ENCODE peak calls at places on chromosomes 6 and 20, in five cellular contexts. Z, J, M, T and X are unnamed samples.

GRCh38 chr6:85385636-85386315 is 64.1 kb upstream of the NT5E start:
- DNase-seq in M (no peak), T (no peak), Z (no peak), J (no peak), X (no peak)

GRCh38 chr6:46186583-46186982 is 15.8 kb upstream of the ENPP5 start:
- DNase-seq in J (no peak), T (no peak), Z (no peak), M (no peak), X (no peak)

GRCh38 chr6:141451176-141451507 is 681.6 kb upstream of the GJE1 start:
- DNase-seq in Z (no peak), T (no peak), M (no peak), J (no peak), X (no peak)

GRCh38 chr6:85126448-85127178 is 323.3 kb upstream of the NT5E start:
- DNase-seq in J (peak), Z (no peak), T (peak), M (peak), X (peak)

GRCh38 chr6:166317261-166318212 is 9.3 kb upstream of the PRR18 start:
- DNase-seq in T (no peak), Z (no peak), J (no peak), M (no peak), X (no peak)

GRCh38 chr20:36065427-36065998 is 89.0 kb upstream of the EPB41L1 start:
- DNase-seq in Z (no peak), J (no peak), M (no peak), T (no peak), X (no peak)

GRCh38 chr6:13391537-13391936 is 63.2 kb upstream of the TBC1D7 start:
- DNase-seq in Z (no peak), J (no peak), M (no peak), T (no peak), X (no peak)

GRCh38 chr6:30091577-30092381 is 16.2 kb upstream of the RNF39 start:
- DNase-seq in T (no peak), Z (peak), J (no peak), M (no peak), X (no peak)

GRCh38 chr6:168506460-168506859 is 65.5 kb downstream of the SMOC2 start:
- DNase-seq in J (no peak), T (peak), M (no peak), Z (no peak), X (no peak)

GRCh38 chr20:5848711-5849505 is 98.7 kb downstream of the SHLD1 start:
- DNase-seq in J (peak), M (no peak), Z (no peak), T (no peak), X (no peak)

GRCh38 chr6:102402635-102403329 is 1009.3 kb downstream of the GRIK2 start:
- DNase-seq in M (no peak), T (peak), Z (no peak), J (no peak), X (no peak)

GRCh38 chr6:16539086-16539931 is 222.0 kb downstream of the ATXN1 start:
- DNase-seq in M (no peak), J (no peak), Z (no peak), T (no peak), X (no peak)

GRCh38 chr6:12354499-12354898 is 64.3 kb downstream of the EDN1 start:
- DNase-seq in T (no peak), J (no peak), Z (no peak), M (peak), X (no peak)

GRCh38 chr6:90478789-90479602 is 107.9 kb downstream of the MAP3K7 start:
- DNase-seq in J (peak), Z (peak), M (peak), T (peak), X (peak)

GRCh38 chr6:36829919-36830544 is 9.2 kb downstream of the CPNE5 start:
- DNase-seq in J (no peak), M (no peak), T (no peak), Z (no peak), X (no peak)

GRCh38 chr20:50121858-50122271 is 8.9 kb upstream of the UBE2V1 start:
- DNase-seq in J (no peak), M (no peak), T (no peak), Z (peak), X (no peak)

GRCh38 chr6:102619585-102619984 is 1226.1 kb downstream of the GRIK2 start:
- DNase-seq in J (peak), M (peak), T (peak), Z (no peak), X (no peak)

GRCh38 chr6:146915671-146916127 is 288.5 kb upstream of the STXBP5 start:
- DNase-seq in M (no peak), T (no peak), J (no peak), Z (no peak), X (no peak)

GRCh38 chr6:147108256-147108910 is 95.8 kb upstream of the STXBP5 start:
- DNase-seq in Z (no peak), T (no peak), J (no peak), M (no peak), X (no peak)

GRCh38 chr6:52533491-52533890 is 43.4 kb downstream of the TRAM2 start:
- DNase-seq in T (no peak), M (no peak), J (no peak), Z (no peak), X (no peak)

GRCh38 chr20:11267131-11267761 is 593.4 kb upstream of the JAG1 start:
- DNase-seq in Z (no peak), J (peak), M (peak), T (no peak), X (peak)

GRCh38 chr6:169792306-169793015 is 41.0 kb downstream of the ERMARD start:
- DNase-seq in J (no peak), T (no peak), Z (peak), M (no peak), X (no peak)

DNA sequence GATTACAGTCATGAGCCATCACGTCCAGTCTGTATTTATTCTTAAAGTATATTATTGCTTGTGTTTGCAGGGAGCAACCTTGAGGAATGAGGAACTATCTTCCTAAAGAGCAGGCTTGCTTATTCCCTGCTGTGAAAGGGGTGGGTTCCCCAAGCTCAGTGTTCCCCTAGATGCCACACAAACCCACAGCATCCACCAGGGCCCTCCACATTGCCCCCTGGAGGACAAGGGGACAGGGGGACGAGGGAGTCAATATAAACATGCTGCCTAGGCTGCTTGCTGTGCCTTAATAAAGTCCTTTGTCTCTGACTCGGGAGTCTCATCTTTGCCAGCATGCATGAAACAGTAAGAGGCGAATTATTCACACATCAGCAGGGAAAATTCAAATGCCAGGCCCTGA is 8.0 kb upstream of the IDH3B start:
- DNase-seq in Z (no peak), J (no peak), M (no peak), T (no peak), X (no peak)
- TF ChIP-seq CTCF in Z (no peak), J (peak), M (peak), T (peak), X (no peak)

GRCh38 chr6:57190140-57190539 is 18.0 kb downstream of the BAG2 start:
- DNase-seq in M (no peak), Z (no peak), T (no peak), J (no peak), X (no peak)
- TF ChIP-seq CTCF in M (no peak), Z (peak), T (peak), J (peak), X (no peak)

DNA sequence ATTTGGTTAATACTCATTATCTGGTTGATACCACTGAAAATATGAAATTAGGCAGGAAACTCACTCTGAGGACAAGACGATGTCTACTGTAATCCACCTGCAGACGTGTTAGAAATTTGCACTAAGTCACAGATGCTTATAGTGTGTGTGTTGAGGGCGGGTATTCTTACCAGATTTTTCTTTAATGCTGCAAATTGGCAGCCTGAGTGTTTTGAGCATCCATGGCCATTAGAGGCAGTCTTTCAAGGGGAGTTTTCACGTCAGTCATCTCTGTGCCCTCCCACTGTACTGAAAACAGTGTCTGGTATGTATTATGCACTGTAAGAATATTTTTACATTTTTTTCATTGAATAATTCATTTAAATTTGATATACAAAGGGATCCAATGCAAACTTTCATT is 266.5 kb upstream of the QKI start:
- DNase-seq in M (no peak), Z (no peak), T (no peak), J (no peak), X (no peak)
- TF ChIP-seq CTCF in M (no peak), Z (no peak), T (no peak), J (no peak), X (no peak)

GRCh38 chr6:31546962-31547726 is at the start of gene NFKBIL1:
- DNase-seq in T (peak), Z (peak), M (peak), J (peak), X (peak)
- TF ChIP-seq CTCF in T (no peak), Z (no peak), M (no peak), J (no peak), X (no peak)

GRCh38 chr6:126075335-126076071 is 89.2 kb downstream of the TRMT11 start:
- DNase-seq in J (no peak), Z (no peak), T (no peak), M (no peak), X (no peak)

GRCh38 chr6:126076992-126077664 is 90.8 kb downstream of the TRMT11 start:
- DNase-seq in Z (no peak), M (no peak), T (no peak), J (no peak), X (no peak)

GRCh38 chr6:126072834-126073233 is 86.5 kb downstream of the TRMT11 start:
- DNase-seq in Z (no peak), M (no peak), T (no peak), J (no peak), X (no peak)

GRCh38 chr6:126083875-126084274 is 97.5 kb downstream of the TRMT11 start:
- DNase-seq in T (no peak), J (no peak), Z (no peak), M (no peak), X (no peak)

GRCh38 chr6:126077810-126078791 is 91.8 kb downstream of the TRMT11 start:
- DNase-seq in J (no peak), T (no peak), M (no peak), Z (no peak), X (no peak)
- TF ChIP-seq CTCF in J (no peak), T (no peak), M (no peak), Z (no peak), X (no peak)